ENCODE peak calls at places on chromosomes 13 and 19, in nine cellular contexts. T is transverse colon; H is psoas muscle; A is uterus; Z is CD8-positive, alpha-beta memory T cell; B is IMR-90; D is A549; P is CD8-positive, alpha-beta T cell; W is trophoblast cell. Q is an unnamed sample.
A peak's percentile ranks its signal among the peaks of the same experiment; 100 is the strongest.

GRCh38 chr13:45105895-45106294 is 14.4 kb upstream of the GTF2F2 start:
- DNase-seq in W (peak; percentile 46), B (peak; percentile 94), D (no peak), A (no peak), P (no peak), T (no peak), Z (no peak), H (no peak), Q (no peak)

GRCh38 chr19:50607874-50608785 is 31.6 kb downstream of the SYT3 start:
- DNase-seq in H (peak; percentile 58), D (peak; percentile 97), Z (peak; percentile 44), W (peak; percentile 18), T (peak; percentile 37), B (peak; percentile 67), A (peak; percentile 59), P (peak; percentile 62), Q (peak; percentile 94)

GRCh38 chr13:29472317-29472961 is 123.0 kb downstream of the SLC7A1 start:
- DNase-seq in D (peak; percentile 28), W (peak; percentile 43), B (peak; percentile 58), P (peak; percentile 46), T (peak; percentile 51), H (no peak), Z (peak; percentile 10), A (peak; percentile 28), Q (peak; percentile 80)

GRCh38 chr13:50693755-50694154 is 149.7 kb downstream of the DLEU7 start:
- DNase-seq in H (no peak), B (no peak), Z (no peak), T (no peak), D (no peak), A (no peak), W (no peak), P (no peak), Q (no peak)

GRCh38 chr13:45994752-45995151 is 57.8 kb downstream of the ZC3H13 start:
- DNase-seq in D (no peak), H (no peak), A (no peak), B (no peak), Z (no peak), P (no peak), W (no peak), T (no peak), Q (no peak)

GRCh38 chr13:28501547-28501946 is 6.6 kb upstream of the FLT1 start:
- DNase-seq in P (no peak), T (no peak), A (peak; percentile 48), W (peak; percentile 91), Z (no peak), B (no peak), H (no peak), D (no peak), Q (no peak)

GRCh38 chr19:30338878-30339623 is 33.1 kb upstream of the ZNF536 start:
- DNase-seq in D (no peak), T (no peak), W (no peak), A (no peak), Z (no peak), H (no peak), B (no peak), P (no peak), Q (no peak)

GRCh38 chr13:75896271-75896670 is 260.1 kb downstream of the LMO7 start:
- DNase-seq in W (no peak), A (no peak), P (no peak), D (no peak), Z (no peak), B (peak; percentile 3), H (no peak), T (no peak), Q (no peak)

GRCh38 chr13:105202384-105202783 is 1333.1 kb downstream of the EFNB2 start:
- DNase-seq in D (no peak), P (no peak), W (no peak), B (peak; percentile 47), Z (no peak), A (no peak), T (no peak), H (no peak), Q (no peak)

GRCh38 chr19:51687791-51688664 is 5.1 kb upstream of the SPACA6 start:
- DNase-seq in B (peak; percentile 44), A (peak; percentile 63), W (peak; percentile 70), P (no peak), D (peak; percentile 68), H (peak; percentile 72), T (peak; percentile 48), Z (no peak), Q (peak; percentile 70)

GRCh38 chr13:97278395-97279078 is 56.4 kb downstream of the MBNL2 start:
- DNase-seq in T (no peak), Z (no peak), D (no peak), A (no peak), P (no peak), B (no peak), H (no peak), W (peak; percentile 59), Q (no peak)

GRCh38 chr13:30170569-30170968 is 136.8 kb downstream of the KATNAL1 start:
- DNase-seq in B (no peak), A (no peak), H (no peak), T (no peak), W (no peak), P (no peak), D (no peak), Z (no peak), Q (no peak)

GRCh38 chr13:64538711-64539110 is 2691.4 kb downstream of the PCDH9 start:
- DNase-seq in D (no peak), Z (no peak), T (no peak), W (no peak), H (no peak), P (no peak), B (peak; percentile 13), A (no peak), Q (no peak)

GRCh38 chr13:57624565-57625435 is 6.7 kb upstream of the PCDH17 start:
- DNase-seq in H (no peak), Z (no peak), T (peak; percentile 8), D (no peak), W (peak; percentile 9), B (peak; percentile 41), P (no peak), A (no peak), Q (peak; percentile 66)

GRCh38 chr19:19171821-19172532 is 1.9 kb upstream of the MEF2B start:
- DNase-seq in B (peak; percentile 78), A (no peak), P (no peak), Z (no peak), T (no peak), H (peak; percentile 62), W (no peak), D (no peak), Q (no peak)

DNA sequence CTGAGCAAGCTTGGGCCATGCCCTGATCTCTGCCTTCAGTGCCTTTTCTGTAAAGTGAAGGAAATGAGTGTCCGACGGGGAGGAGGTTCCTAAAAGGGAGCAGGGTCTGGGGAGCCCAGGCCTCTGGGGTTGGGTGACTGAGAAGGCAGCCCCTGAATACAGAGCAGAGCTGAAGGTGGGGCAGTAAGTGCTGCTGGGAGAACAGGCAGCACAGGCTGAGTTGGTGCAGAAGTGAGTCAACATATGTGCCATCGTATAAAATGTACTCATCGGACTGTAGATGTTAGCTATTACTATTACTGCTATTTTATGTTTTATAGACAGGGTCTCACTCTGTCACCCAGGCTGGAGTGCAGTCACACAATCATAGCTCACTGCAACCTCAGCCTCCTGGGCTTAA is 1.0 kb upstream of the HAMP start:
- DNase-seq in A (no peak), T (no peak), Z (no peak), H (no peak), B (no peak), P (no peak), W (no peak), D (no peak), Q (no peak)
- H3K4me1 ChIP-seq in A (no peaks in the 10 kb centered on the region), T (no peaks in the 10 kb centered on the region), Z (no peaks in the 10 kb centered on the region), H (no peaks in the 10 kb centered on the region), B (no peaks in the 10 kb centered on the region), P (no peaks in the 10 kb centered on the region), W (no peaks in the 10 kb centered on the region), D (no peaks in the 10 kb centered on the region), Q (no peaks in the 10 kb centered on the region)

GRCh38 chr19:55648657-55649578 is 906 bp downstream of the CCDC106 start:
- DNase-seq in B (no peak), H (no peak), P (no peak), W (no peak), D (no peak), T (no peak), Z (no peak), A (no peak), Q (no peak)
- H3K4me1 ChIP-seq in B (peaks cover 8% of the 10 kb centered on the region), H (peaks cover 30% of the 10 kb centered on the region), P (peaks cover 38% of the 10 kb centered on the region), W (peaks cover 15% of the 10 kb centered on the region), D (peaks cover 34% of the 10 kb centered on the region), T (peaks cover 26% of the 10 kb centered on the region), Z (peaks cover 23% of the 10 kb centered on the region), A (no peaks in the 10 kb centered on the region), Q (peaks cover 8% of the 10 kb centered on the region)

GRCh38 chr13:51955281-51955771 is 55.9 kb downstream of the ATP7B start:
- DNase-seq in H (no peak), Z (no peak), T (peak; percentile 73), D (no peak), B (no peak), A (no peak), P (no peak), W (no peak), Q (no peak)
- H3K4me1 ChIP-seq in H (no peaks in the 10 kb centered on the region), Z (peaks cover 32% of the 10 kb centered on the region), T (peaks cover 55% of the 10 kb centered on the region), D (no peaks in the 10 kb centered on the region), B (no peaks in the 10 kb centered on the region), A (no peaks in the 10 kb centered on the region), P (peaks cover 3% of the 10 kb centered on the region), W (no peaks in the 10 kb centered on the region), Q (no peaks in the 10 kb centered on the region)

GRCh38 chr13:40651866-40652587 is 14.4 kb downstream of the FOXO1 start:
- DNase-seq in W (no peak), T (no peak), Z (no peak), P (no peak), H (no peak), D (no peak), B (no peak), A (no peak), Q (no peak)
- H3K4me1 ChIP-seq in W (peaks cover 30% of the 10 kb centered on the region), T (peaks cover 55% of the 10 kb centered on the region), Z (peaks cover 86% of the 10 kb centered on the region), P (peaks cover 88% of the 10 kb centered on the region), H (peaks cover 66% of the 10 kb centered on the region), D (peaks cover 6% of the 10 kb centered on the region), B (no peaks in the 10 kb centered on the region), A (peaks cover 27% of the 10 kb centered on the region), Q (peaks cover 51% of the 10 kb centered on the region)

DNA sequence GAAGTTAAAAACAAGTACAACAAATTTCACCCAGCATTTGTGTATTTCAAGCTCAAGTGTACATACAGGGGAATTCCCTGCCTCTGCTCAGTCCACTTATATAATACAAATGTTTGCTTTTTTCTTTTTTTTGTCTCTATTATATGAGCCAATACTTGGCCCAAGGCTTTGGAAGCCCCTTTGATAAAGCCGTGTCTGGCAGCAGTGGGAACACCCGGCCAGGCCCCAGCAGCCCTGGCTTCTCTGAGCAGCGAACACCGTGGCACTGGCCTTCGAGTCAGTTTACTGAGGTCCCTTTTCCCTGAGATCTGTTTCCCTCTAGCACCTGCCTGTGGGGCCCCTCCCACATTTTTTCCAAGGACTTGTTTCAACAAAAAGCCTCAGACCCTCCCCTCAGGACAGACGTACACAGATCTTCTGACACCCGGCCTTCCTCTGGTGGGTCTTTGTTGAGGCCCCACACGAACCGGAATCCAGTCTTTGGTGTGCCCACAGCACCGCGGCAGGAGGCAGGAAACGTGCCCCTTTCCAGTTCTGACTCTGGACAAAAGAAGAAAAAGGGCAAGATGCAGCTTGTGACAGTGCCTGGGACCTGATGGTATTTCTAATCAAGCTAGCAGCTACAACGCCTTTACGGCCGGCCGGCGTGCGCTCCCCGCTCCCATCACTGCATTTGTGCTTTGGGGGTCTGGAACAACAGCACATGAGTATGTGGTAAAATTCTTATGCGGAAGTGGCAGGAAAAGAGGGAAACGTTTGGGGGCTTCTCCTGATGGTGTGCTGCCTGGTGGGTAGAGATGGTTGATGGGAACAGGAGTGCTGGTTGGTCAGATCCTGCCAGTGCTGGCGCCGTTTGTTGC is 13.8 kb downstream of the SIPA1L3 start:
- DNase-seq in Z (no peak), B (no peak), P (no peak), A (no peak), D (no peak), H (no peak), W (no peak), T (no peak), Q (no peak)
- H3K4me1 ChIP-seq in Z (no peaks in the 10 kb centered on the region), B (no peaks in the 10 kb centered on the region), P (no peaks in the 10 kb centered on the region), A (no peaks in the 10 kb centered on the region), D (peaks cover 9% of the 10 kb centered on the region), H (no peaks in the 10 kb centered on the region), W (no peaks in the 10 kb centered on the region), T (peaks cover 16% of the 10 kb centered on the region), Q (no peaks in the 10 kb centered on the region)

Q was measured in HAP-1.